ENCODE peak calls at places on chromosome 14, in four cellular contexts. P is GM12878, X is HepG2, Y is K562. G is an unnamed sample.

GRCh38 chr14:55240526-55241178 is 30.6 kb upstream of the FBXO34 start:
- DNase-seq in P (no peak), X (no peak), Y (no peak), G (no peak)

GRCh38 chr14:100523536-100524025 is 63.6 kb downstream of the BEGAIN start:
- DNase-seq in P (no peak), X (no peak), Y (no peak), G (no peak)

GRCh38 chr14:56119221-56119967 is 1.2 kb downstream of the PELI2 start:
- DNase-seq in P (no peak), X (no peak), Y (peak), G (peak)

GRCh38 chr14:85482549-85482948 is 47.4 kb upstream of the FLRT2 start:
- DNase-seq in P (no peak), X (peak), Y (no peak), G (no peak)

GRCh38 chr14:56331815-56332214 is 213.6 kb downstream of the PELI2 start:
- DNase-seq in P (no peak), X (no peak), Y (no peak), G (no peak)

GRCh38 chr14:99579903-99580570 is 24.0 kb downstream of the CCDC85C start:
- DNase-seq in P (no peak), X (no peak), Y (peak), G (peak)

GRCh38 chr14:97377550-97377949 is 580.4 kb downstream of the VRK1 start:
- DNase-seq in P (no peak), X (no peak), Y (no peak), G (no peak)

GRCh38 chr14:90355540-90356518 is 24.1 kb upstream of the NRDE2 start:
- DNase-seq in P (no peak), X (peak), Y (no peak), G (no peak)

GRCh38 chr14:69626132-69626500 is 14.7 kb downstream of the SUSD6 start:
- DNase-seq in P (no peak), X (no peak), Y (peak), G (no peak)

GRCh38 chr14:35229495-35230089 is 62.6 kb upstream of the PSMA6 start:
- DNase-seq in P (no peak), X (peak), Y (peak), G (peak)
- TF ChIP-seq CHD4 in P (no peak), X (no peak), Y (no peak), G (no peak)

DNA sequence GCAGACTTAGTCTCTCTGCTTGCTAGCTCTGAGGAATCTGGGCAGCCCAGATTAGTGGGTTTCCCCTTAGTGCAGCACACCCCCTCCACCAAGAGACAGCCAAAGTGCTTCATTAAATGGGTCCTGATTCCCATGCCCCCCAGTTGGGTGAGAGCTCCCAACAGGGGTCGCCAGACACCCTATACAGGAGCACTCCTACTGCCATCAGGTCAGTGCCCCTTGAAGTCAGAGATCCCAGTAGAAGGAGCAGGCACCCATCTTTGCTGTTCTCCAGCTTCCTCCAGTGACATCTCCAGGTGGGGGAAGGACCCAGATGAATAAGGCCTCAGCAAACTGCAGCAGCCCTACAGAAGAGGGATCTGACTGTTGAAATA is 36.7 kb upstream of the C14orf132 start:
- DNase-seq in P (no peak), X (no peak), Y (no peak), G (no peak)
- TF ChIP-seq CTCF in P (no peak), X (no peak), Y (no peak), G (no peak)

GRCh38 chr14:36655571-36655962 is 6.1 kb upstream of the PAX9 start:
- DNase-seq in P (no peak), X (no peak), Y (no peak), G (no peak)

GRCh38 chr14:36656769-36657408 is 4.8 kb upstream of the PAX9 start:
- DNase-seq in P (no peak), X (no peak), Y (no peak), G (no peak)

GRCh38 chr14:36655054-36655381 is 6.6 kb upstream of the PAX9 start:
- DNase-seq in P (no peak), X (no peak), Y (no peak), G (no peak)

GRCh38 chr14:36657409-36658090 is 4.1 kb upstream of the PAX9 start:
- DNase-seq in P (no peak), X (no peak), Y (no peak), G (no peak)

GRCh38 chr14:36655963-36656768 is 5.5 kb upstream of the PAX9 start:
- DNase-seq in P (no peak), X (peak), Y (no peak), G (peak)
- TF ChIP-seq CHD4 in P (no peak), X (no peak), Y (no peak), G (no peak)

DNA sequence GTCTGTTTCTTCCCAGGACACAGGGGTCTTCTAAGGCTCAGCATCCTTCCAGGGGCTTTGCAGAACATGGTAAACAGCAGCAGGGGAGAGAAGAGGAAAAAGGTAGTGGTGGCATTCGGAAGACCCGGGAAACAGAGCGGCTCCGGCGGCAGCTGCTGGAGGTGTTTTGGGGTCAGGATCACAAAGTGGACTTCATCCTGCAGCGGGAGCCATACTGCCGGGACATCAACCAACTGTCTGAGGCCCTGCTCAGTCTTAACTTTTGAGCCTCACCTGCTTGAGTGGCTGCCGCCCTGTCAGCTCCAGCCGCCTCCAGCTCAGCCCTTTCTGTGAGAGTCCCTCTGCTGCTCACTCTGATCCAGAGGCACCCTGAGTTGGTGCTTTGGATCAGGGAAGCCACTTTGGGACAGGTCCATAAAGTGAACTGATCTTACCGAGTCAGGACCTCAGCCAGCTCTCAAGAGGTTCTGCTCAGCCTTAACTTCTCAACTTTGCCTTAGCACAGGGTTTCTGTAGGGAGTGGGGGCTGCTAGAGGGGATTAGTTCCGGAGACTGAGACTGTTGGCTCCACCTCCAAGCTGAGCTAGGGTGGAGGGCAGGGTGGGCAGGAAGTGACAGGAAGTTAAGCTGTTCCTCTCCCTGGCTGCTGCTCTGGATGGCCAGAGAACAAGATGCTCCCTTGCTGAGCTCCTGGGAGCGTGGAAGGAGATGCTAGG is 5.4 kb downstream of the SDR39U1 start:
- DNase-seq in P (no peak), X (no peak), Y (no peak), G (no peak)
- TF ChIP-seq CTCF in P (no peak), X (no peak), Y (no peak), G (no peak)

GRCh38 chr14:49986344-49987014 is 93.6 kb downstream of the ARF6 start:
- DNase-seq in P (no peak), X (peak), Y (no peak), G (no peak)

GRCh38 chr14:49980027-49980426 is 87.1 kb downstream of the ARF6 start:
- DNase-seq in P (no peak), X (no peak), Y (no peak), G (no peak)

GRCh38 chr14:49984419-49984818 is 91.5 kb downstream of the ARF6 start:
- DNase-seq in P (no peak), X (no peak), Y (no peak), G (no peak)

GRCh38 chr14:49982522-49982951 is 89.7 kb downstream of the ARF6 start:
- DNase-seq in P (no peak), X (no peak), Y (no peak), G (no peak)

DNA sequence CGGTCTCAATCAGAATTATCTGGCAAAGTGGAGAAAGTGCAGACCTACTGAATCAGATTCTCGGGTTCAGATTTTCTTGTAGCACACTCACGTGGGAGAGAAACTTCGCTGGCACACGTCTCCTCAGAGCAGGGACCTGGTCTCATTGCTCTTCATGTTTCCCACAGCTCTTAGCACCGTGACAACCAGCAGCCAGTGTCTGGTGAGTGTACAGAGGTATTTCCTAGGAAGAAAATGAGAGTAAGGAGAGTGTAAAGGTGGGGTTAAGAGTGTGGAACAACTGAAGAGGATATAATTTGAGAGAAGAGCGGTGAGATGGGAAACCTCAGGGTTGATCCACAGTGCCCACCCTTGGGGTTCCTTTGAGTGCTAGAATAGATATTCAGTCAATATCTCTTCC is 89.2 kb downstream of the ARF6 start:
- DNase-seq in P (no peak), X (no peak), Y (no peak), G (no peak)
- TF ChIP-seq CHD4 in P (no peak), X (no peak), Y (no peak), G (no peak)